ENCODE peak calls at places on chromosomes 3 and 15, in six cellular contexts. One of them, this sample, is unnamed.

GRCh38 chr3:50714953-50715352 is 40.2 kb downstream of the DOCK3 start:
- DNase-seq in mesendoderm: no peak
- DNase-seq in fibroblast of lung: no peak
- DNase-seq in neuronal stem cell: no peak
- DNase-seq in endothelial cell of umbilical vein: no peak
- DNase-seq in GM23248: peak; percentile 10
- DNase-seq in this sample: no peak

GRCh38 chr3:9834520-9835380 is 9.1 kb downstream of the RPUSD3 start:
- DNase-seq in mesendoderm: no peak
- DNase-seq in fibroblast of lung: no peak
- DNase-seq in neuronal stem cell: no peak
- DNase-seq in endothelial cell of umbilical vein: no peak
- DNase-seq in GM23248: no peak
- DNase-seq in this sample: no peak

GRCh38 chr15:85955501-85956391 is 123.9 kb upstream of the AGBL1 start:
- DNase-seq in mesendoderm: peak; percentile 18
- DNase-seq in fibroblast of lung: no peak
- DNase-seq in neuronal stem cell: no peak
- DNase-seq in endothelial cell of umbilical vein: no peak
- DNase-seq in GM23248: no peak
- DNase-seq in this sample: no peak

GRCh38 chr3:143090486-143090885 is 29.1 kb upstream of the CHST2 start:
- DNase-seq in mesendoderm: peak; percentile 41
- DNase-seq in fibroblast of lung: no peak
- DNase-seq in neuronal stem cell: no peak
- DNase-seq in endothelial cell of umbilical vein: no peak
- DNase-seq in GM23248: no peak
- DNase-seq in this sample: peak; percentile 22

GRCh38 chr15:72958634-72959033 is 93.6 kb upstream of the NEO1 start:
- DNase-seq in mesendoderm: no peak
- DNase-seq in fibroblast of lung: no peak
- DNase-seq in neuronal stem cell: no peak
- DNase-seq in endothelial cell of umbilical vein: no peak
- DNase-seq in GM23248: no peak
- DNase-seq in this sample: no peak

GRCh38 chr15:40354408-40355171 is 3.4 kb upstream of the DISP2 start:
- DNase-seq in mesendoderm: peak; percentile 60
- DNase-seq in fibroblast of lung: peak; percentile 43
- DNase-seq in neuronal stem cell: no peak
- DNase-seq in endothelial cell of umbilical vein: peak; percentile 33
- DNase-seq in GM23248: peak; percentile 54
- DNase-seq in this sample: peak; percentile 65

GRCh38 chr15:63232400-63232799 is 43.0 kb downstream of the RAB8B start:
- DNase-seq in mesendoderm: no peak
- DNase-seq in fibroblast of lung: no peak
- DNase-seq in neuronal stem cell: no peak
- DNase-seq in endothelial cell of umbilical vein: peak; percentile 43
- DNase-seq in GM23248: peak; percentile 34
- DNase-seq in this sample: no peak

GRCh38 chr3:36900474-36901443 is 44.1 kb downstream of the TRANK1 start:
- DNase-seq in mesendoderm: no peak
- DNase-seq in fibroblast of lung: no peak
- DNase-seq in neuronal stem cell: no peak
- DNase-seq in endothelial cell of umbilical vein: no peak
- DNase-seq in GM23248: no peak
- DNase-seq in this sample: no peak

GRCh38 chr3:123419850-123420292 is 29.0 kb downstream of the ADCY5 start:
- DNase-seq in mesendoderm: no peak
- DNase-seq in fibroblast of lung: no peak
- DNase-seq in neuronal stem cell: no peak
- DNase-seq in endothelial cell of umbilical vein: no peak
- DNase-seq in GM23248: peak; percentile 6
- DNase-seq in this sample: no peak

GRCh38 chr3:194189243-194189791 is 53.4 kb downstream of the HES1 start:
- DNase-seq in mesendoderm: no peak
- DNase-seq in fibroblast of lung: no peak
- DNase-seq in neuronal stem cell: no peak
- DNase-seq in endothelial cell of umbilical vein: peak; percentile 66
- DNase-seq in GM23248: peak; percentile 35
- DNase-seq in this sample: no peak

GRCh38 chr3:123618768-123619484 is 34.1 kb upstream of the HACD2 start:
- DNase-seq in mesendoderm: no peak
- DNase-seq in fibroblast of lung: peak; percentile 94
- DNase-seq in neuronal stem cell: no peak
- DNase-seq in endothelial cell of umbilical vein: peak; percentile 48
- DNase-seq in GM23248: peak; percentile 61
- DNase-seq in this sample: no peak

GRCh38 chr3:128309026-128309425 is 155.7 kb downstream of the EEFSEC start:
- DNase-seq in mesendoderm: no peak
- DNase-seq in fibroblast of lung: no peak
- DNase-seq in neuronal stem cell: no peak
- DNase-seq in endothelial cell of umbilical vein: no peak
- DNase-seq in GM23248: no peak
- DNase-seq in this sample: no peak

GRCh38 chr3:172156309-172156998 is 117.1 kb downstream of the FNDC3B start:
- DNase-seq in mesendoderm: peak; percentile 72
- DNase-seq in fibroblast of lung: no peak
- DNase-seq in neuronal stem cell: no peak
- DNase-seq in endothelial cell of umbilical vein: no peak
- DNase-seq in GM23248: peak; percentile 52
- DNase-seq in this sample: no peak
- H3K4me1 ChIP-seq in mesendoderm: peaks cover 27% of the 10 kb centered on the region
- H3K4me1 ChIP-seq in fibroblast of lung: peaks cover 28% of the 10 kb centered on the region
- H3K4me1 ChIP-seq in neuronal stem cell: peaks cover 23% of the 10 kb centered on the region
- H3K4me1 ChIP-seq in endothelial cell of umbilical vein: peaks cover 56% of the 10 kb centered on the region
- H3K4me1 ChIP-seq in GM23248: peaks cover 85% of the 10 kb centered on the region
- H3K4me1 ChIP-seq in this sample: peaks cover 52% of the 10 kb centered on the region

GRCh38 chr15:98658831-98659699 is 10.7 kb downstream of the IGF1R start:
- DNase-seq in mesendoderm: peak; percentile 55
- DNase-seq in fibroblast of lung: peak; percentile 67
- DNase-seq in neuronal stem cell: no peak
- DNase-seq in endothelial cell of umbilical vein: peak; percentile 51
- DNase-seq in GM23248: peak; percentile 74
- DNase-seq in this sample: peak; percentile 57

GRCh38 chr15:98655732-98656131 is 7.4 kb downstream of the IGF1R start:
- DNase-seq in mesendoderm: no peak
- DNase-seq in fibroblast of lung: no peak
- DNase-seq in neuronal stem cell: no peak
- DNase-seq in endothelial cell of umbilical vein: no peak
- DNase-seq in GM23248: no peak
- DNase-seq in this sample: no peak

GRCh38 chr15:98654790-98655360 is 6.5 kb downstream of the IGF1R start:
- DNase-seq in mesendoderm: no peak
- DNase-seq in fibroblast of lung: no peak
- DNase-seq in neuronal stem cell: no peak
- DNase-seq in endothelial cell of umbilical vein: no peak
- DNase-seq in GM23248: no peak
- DNase-seq in this sample: no peak

GRCh38 chr15:98660055-98660454 is 11.7 kb downstream of the IGF1R start:
- DNase-seq in mesendoderm: no peak
- DNase-seq in fibroblast of lung: no peak
- DNase-seq in neuronal stem cell: no peak
- DNase-seq in endothelial cell of umbilical vein: no peak
- DNase-seq in GM23248: no peak
- DNase-seq in this sample: no peak

GRCh38 chr15:98657721-98658120 is 9.4 kb downstream of the IGF1R start:
- DNase-seq in mesendoderm: no peak
- DNase-seq in fibroblast of lung: no peak
- DNase-seq in neuronal stem cell: no peak
- DNase-seq in endothelial cell of umbilical vein: no peak
- DNase-seq in GM23248: peak; percentile 82
- DNase-seq in this sample: no peak
- H3K4me2 ChIP-seq in mesendoderm: no peak overlapping the region
- H3K4me2 ChIP-seq in fibroblast of lung: peak overlapping the region; percentile 17
- H3K4me2 ChIP-seq in neuronal stem cell: no peak overlapping the region
- H3K4me2 ChIP-seq in endothelial cell of umbilical vein: no peak overlapping the region
- H3K4me2 ChIP-seq in GM23248: peak overlapping the region; percentile 59
- H3K4me2 ChIP-seq in this sample: no peak overlapping the region

GRCh38 chr15:66042624-66043023 is 173.3 kb downstream of the RAB11A start:
- DNase-seq in mesendoderm: peak; percentile 92
- DNase-seq in fibroblast of lung: no peak
- DNase-seq in neuronal stem cell: no peak
- DNase-seq in endothelial cell of umbilical vein: no peak
- DNase-seq in GM23248: no peak
- DNase-seq in this sample: no peak
- H3K27me3 ChIP-seq in mesendoderm: no peaks in the 10 kb centered on the region
- H3K27me3 ChIP-seq in fibroblast of lung: peaks cover 27% of the 10 kb centered on the region
- H3K27me3 ChIP-seq in neuronal stem cell: no peaks in the 10 kb centered on the region
- H3K27me3 ChIP-seq in endothelial cell of umbilical vein: peaks cover 16% of the 10 kb centered on the region
- H3K27me3 ChIP-seq in GM23248: peaks cover 60% of the 10 kb centered on the region
- H3K27me3 ChIP-seq in this sample: no peaks in the 10 kb centered on the region

GRCh38 chr3:66477846-66478245 is 23.0 kb downstream of the LRIG1 start:
- DNase-seq in mesendoderm: no peak
- DNase-seq in fibroblast of lung: no peak
- DNase-seq in neuronal stem cell: no peak
- DNase-seq in endothelial cell of umbilical vein: no peak
- DNase-seq in GM23248: no peak
- DNase-seq in this sample: no peak

GRCh38 chr3:66476852-66477381 is 23.9 kb downstream of the LRIG1 start:
- DNase-seq in mesendoderm: no peak
- DNase-seq in fibroblast of lung: no peak
- DNase-seq in neuronal stem cell: no peak
- DNase-seq in endothelial cell of umbilical vein: no peak
- DNase-seq in GM23248: no peak
- DNase-seq in this sample: no peak

GRCh38 chr3:66479532-66479947 is 21.3 kb downstream of the LRIG1 start:
- DNase-seq in mesendoderm: no peak
- DNase-seq in fibroblast of lung: no peak
- DNase-seq in neuronal stem cell: no peak
- DNase-seq in endothelial cell of umbilical vein: no peak
- DNase-seq in GM23248: no peak
- DNase-seq in this sample: no peak

GRCh38 chr3:66480666-66481065 is 20.2 kb downstream of the LRIG1 start:
- DNase-seq in mesendoderm: no peak
- DNase-seq in fibroblast of lung: no peak
- DNase-seq in neuronal stem cell: no peak
- DNase-seq in endothelial cell of umbilical vein: peak; percentile 77
- DNase-seq in GM23248: peak; percentile 54
- DNase-seq in this sample: no peak

GRCh38 chr3:66478923-66479322 is 21.9 kb downstream of the LRIG1 start:
- DNase-seq in mesendoderm: no peak
- DNase-seq in fibroblast of lung: no peak
- DNase-seq in neuronal stem cell: no peak
- DNase-seq in endothelial cell of umbilical vein: no peak
- DNase-seq in GM23248: no peak
- DNase-seq in this sample: no peak
- H3K4me1 ChIP-seq in mesendoderm: peaks cover 31% of the 10 kb centered on the region
- H3K4me1 ChIP-seq in fibroblast of lung: peaks cover 21% of the 10 kb centered on the region
- H3K4me1 ChIP-seq in neuronal stem cell: peaks cover 53% of the 10 kb centered on the region
- H3K4me1 ChIP-seq in endothelial cell of umbilical vein: peaks cover 49% of the 10 kb centered on the region
- H3K4me1 ChIP-seq in GM23248: peaks cover 23% of the 10 kb centered on the region
- H3K4me1 ChIP-seq in this sample: peaks cover 94% of the 10 kb centered on the region

DNA sequence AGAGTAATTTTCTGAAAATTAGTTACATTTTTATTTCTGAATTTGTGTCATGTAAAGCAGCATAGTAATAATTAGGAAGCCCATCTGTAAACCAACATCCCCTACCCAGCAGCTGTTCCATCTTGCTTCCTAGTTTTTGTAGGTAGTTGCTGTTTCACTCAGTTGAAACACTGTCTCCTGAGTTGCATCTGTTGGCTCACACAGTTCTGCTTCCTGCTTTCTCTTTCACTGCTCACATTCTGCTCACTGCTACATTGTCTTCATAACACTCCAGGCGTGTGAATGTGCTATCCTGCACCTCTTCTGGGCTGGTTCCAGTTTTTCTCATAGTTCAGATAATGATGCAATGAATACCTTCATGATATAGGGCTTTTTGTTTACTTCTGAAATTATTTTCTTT is 123.4 kb downstream of the EPHB1 start:
- DNase-seq in mesendoderm: no peak
- DNase-seq in fibroblast of lung: no peak
- DNase-seq in neuronal stem cell: no peak
- DNase-seq in endothelial cell of umbilical vein: no peak
- DNase-seq in GM23248: no peak
- DNase-seq in this sample: no peak
- H3K4me2 ChIP-seq in mesendoderm: no peak overlapping the region
- H3K4me2 ChIP-seq in fibroblast of lung: no peak overlapping the region
- H3K4me2 ChIP-seq in neuronal stem cell: no peak overlapping the region
- H3K4me2 ChIP-seq in endothelial cell of umbilical vein: no peak overlapping the region
- H3K4me2 ChIP-seq in GM23248: no peak overlapping the region
- H3K4me2 ChIP-seq in this sample: no peak overlapping the region

GRCh38 chr3:98333989-98334606 is 19.6 kb upstream of the OR5K4 start:
- DNase-seq in mesendoderm: no peak
- DNase-seq in fibroblast of lung: peak; percentile 34
- DNase-seq in neuronal stem cell: no peak
- DNase-seq in endothelial cell of umbilical vein: peak; percentile 45
- DNase-seq in GM23248: no peak
- DNase-seq in this sample: no peak
- H3K27me3 ChIP-seq in mesendoderm: no peaks in the 10 kb centered on the region
- H3K27me3 ChIP-seq in fibroblast of lung: no peaks in the 10 kb centered on the region
- H3K27me3 ChIP-seq in neuronal stem cell: no peaks in the 10 kb centered on the region
- H3K27me3 ChIP-seq in endothelial cell of umbilical vein: peaks cover 6% of the 10 kb centered on the region
- H3K27me3 ChIP-seq in GM23248: peaks cover 7% of the 10 kb centered on the region
- H3K27me3 ChIP-seq in this sample: no peaks in the 10 kb centered on the region

DNA sequence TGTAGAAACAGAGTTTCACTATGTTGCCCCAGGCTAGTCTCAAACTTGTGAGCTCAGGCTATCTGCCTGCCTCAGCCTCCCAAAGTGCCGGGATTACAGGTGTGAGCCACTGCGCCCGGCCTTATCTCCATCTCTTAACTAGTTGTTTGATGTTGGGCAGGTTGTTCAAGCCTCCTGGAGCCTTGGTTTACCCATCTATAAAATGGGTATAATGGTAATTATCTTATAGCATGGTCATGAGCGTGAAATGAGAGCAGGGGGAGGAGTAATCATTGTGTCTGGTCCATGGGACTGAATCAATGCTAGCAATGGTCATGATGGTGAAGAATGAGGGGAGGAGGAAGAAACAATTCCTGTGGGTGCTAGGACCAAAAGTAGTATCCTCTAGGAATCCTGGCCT is 32.0 kb downstream of the SMAD3 start:
- DNase-seq in mesendoderm: no peak
- DNase-seq in fibroblast of lung: no peak
- DNase-seq in neuronal stem cell: no peak
- DNase-seq in endothelial cell of umbilical vein: no peak
- DNase-seq in GM23248: no peak
- DNase-seq in this sample: no peak
- H3K4me1 ChIP-seq in mesendoderm: peaks cover 3% of the 10 kb centered on the region
- H3K4me1 ChIP-seq in fibroblast of lung: peaks cover 52% of the 10 kb centered on the region
- H3K4me1 ChIP-seq in neuronal stem cell: peaks cover 14% of the 10 kb centered on the region
- H3K4me1 ChIP-seq in endothelial cell of umbilical vein: peaks cover 30% of the 10 kb centered on the region
- H3K4me1 ChIP-seq in GM23248: peaks cover 48% of the 10 kb centered on the region
- H3K4me1 ChIP-seq in this sample: peaks cover 29% of the 10 kb centered on the region

GRCh38 chr15:34185666-34186065 is 24.2 kb downstream of the KATNBL1 start:
- DNase-seq in mesendoderm: no peak
- DNase-seq in fibroblast of lung: no peak
- DNase-seq in neuronal stem cell: no peak
- DNase-seq in endothelial cell of umbilical vein: no peak
- DNase-seq in GM23248: no peak
- DNase-seq in this sample: no peak
- H3K4me2 ChIP-seq in mesendoderm: no peak overlapping the region
- H3K4me2 ChIP-seq in fibroblast of lung: no peak overlapping the region
- H3K4me2 ChIP-seq in neuronal stem cell: no peak overlapping the region
- H3K4me2 ChIP-seq in endothelial cell of umbilical vein: no peak overlapping the region
- H3K4me2 ChIP-seq in GM23248: no peak overlapping the region
- H3K4me2 ChIP-seq in this sample: no peak overlapping the region